ENCODE peak calls at places on chromosomes 4 and X, in seven cellular contexts. R is lower lobe of right lung, N is A673, S is breast epithelium, M is body of pancreas, D is ascending aorta, G is heart left ventricle. X is an unnamed sample.

GRCh38 chrX:72009731-72010130 is 99.1 kb downstream of the NHSL2 start:
- DNase-seq in R (no peak), N (no peak), S (no peak), M (no peak), D (no peak), G (no peak), X (no peak)

GRCh38 chr4:99863804-99864203 is 30.4 kb downstream of the LAMTOR3 start:
- DNase-seq in R (no peak), N (no peak), S (no peak), M (no peak), D (no peak), G (no peak), X (no peak)

GRCh38 chrX:69021095-69021494 is 144.2 kb downstream of the PJA1 start:
- DNase-seq in R (no peak), N (no peak), S (no peak), M (no peak), D (peak; percentile 27), G (no peak), X (no peak)

GRCh38 chr4:155666701-155667537 is at the start of gene GUCY1A1:
- DNase-seq in R (peak; percentile 78), N (peak; percentile 16), S (peak; percentile 27), M (peak; percentile 56), D (peak; percentile 80), G (peak; percentile 66), X (peak; percentile 47)

GRCh38 chr4:153787156-153787555 is 1.7 kb downstream of the SFRP2 start:
- DNase-seq in R (no peak), N (no peak), S (no peak), M (no peak), D (no peak), G (no peak), X (no peak)

GRCh38 chr4:169975131-169975836 is 50.9 kb downstream of the MFAP3L start:
- DNase-seq in R (no peak), N (no peak), S (no peak), M (no peak), D (no peak), G (no peak), X (no peak)

GRCh38 chr4:104967034-104967401 is 179.7 kb upstream of the TET2 start:
- DNase-seq in R (no peak), N (no peak), S (peak; percentile 81), M (no peak), D (no peak), G (no peak), X (no peak)

GRCh38 chr4:7677799-7678301 is 243.1 kb upstream of the PSAPL1 start:
- DNase-seq in R (no peak), N (no peak), S (peak; percentile 72), M (no peak), D (no peak), G (no peak), X (peak; percentile 12)

GRCh38 chr4:10620935-10621488 is 63.6 kb downstream of the CLNK start:
- DNase-seq in R (no peak), N (no peak), S (no peak), M (no peak), D (no peak), G (no peak), X (no peak)

GRCh38 chrX:42694260-42694815 is 83.6 kb downstream of the PPP1R2C start:
- DNase-seq in R (no peak), N (no peak), S (no peak), M (no peak), D (no peak), G (no peak), X (no peak)

GRCh38 chr4:144494280-144494679 is 151.7 kb upstream of the HHIP start:
- DNase-seq in R (no peak), N (no peak), S (peak; percentile 45), M (no peak), D (no peak), G (no peak), X (no peak)

GRCh38 chr4:109548655-109549054 is 11.4 kb upstream of the MCUB start:
- DNase-seq in R (no peak), N (peak; percentile 77), S (no peak), M (no peak), D (no peak), G (no peak), X (no peak)

GRCh38 chrX:7316887-7317286 is 168.9 kb upstream of the PUDP start:
- DNase-seq in R (no peak), N (no peak), S (no peak), M (no peak), D (no peak), G (no peak), X (no peak)

GRCh38 chrX:40170830-40171512 is 73.2 kb upstream of the BCOR start:
- DNase-seq in R (no peak), N (peak; percentile 89), S (no peak), M (no peak), D (no peak), G (no peak), X (no peak)

DNA sequence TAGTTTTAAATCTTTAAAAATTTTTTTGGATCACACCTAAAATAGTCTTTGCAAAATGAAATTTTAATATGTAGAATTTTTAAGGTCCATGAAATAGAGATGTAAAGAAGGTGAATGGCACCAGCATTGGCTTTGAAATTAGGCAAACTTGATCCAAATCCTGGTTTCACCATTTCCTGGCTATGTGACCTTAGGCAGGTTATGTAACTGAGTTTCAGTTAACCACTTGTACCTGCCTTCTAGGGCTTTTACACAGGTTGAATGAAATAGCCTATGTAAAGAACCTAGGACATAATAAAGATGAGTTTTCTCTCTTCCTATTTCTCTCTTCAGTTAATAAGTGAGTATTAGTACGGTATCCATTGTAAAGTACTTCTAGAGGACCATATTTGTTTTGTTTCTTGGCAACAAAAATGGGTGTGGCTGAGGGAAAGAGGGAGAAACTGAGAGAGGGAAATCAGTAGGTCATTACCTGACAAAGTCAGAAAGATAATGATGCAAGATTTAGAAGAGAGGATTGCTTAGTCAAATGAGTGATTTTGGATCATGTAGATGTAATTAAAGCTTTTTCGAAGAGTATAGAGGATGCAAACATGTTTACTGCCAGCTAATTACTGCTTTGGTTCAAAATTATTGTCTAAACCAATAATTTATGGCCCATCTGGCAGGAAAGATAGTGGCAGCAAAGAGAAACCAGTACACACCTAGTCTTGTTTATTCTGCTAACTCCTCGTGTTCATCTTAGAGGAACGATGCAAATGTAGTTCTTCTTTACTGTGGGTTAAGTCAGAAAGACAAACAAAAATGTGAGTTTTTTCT is 81.9 kb downstream of the PDLIM5 start:
- DNase-seq in R (no peak), N (no peak), S (no peak), M (no peak), D (no peak), G (no peak), X (no peak)
- H3K27ac ChIP-seq in R (no peak overlapping the region), N (no peak overlapping the region), S (peak overlapping the region; percentile 9), M (no peak overlapping the region), D (peak overlapping the region; percentile 33), G (peak overlapping the region; percentile 35), X (no peak overlapping the region)

GRCh38 chr4:159292137-159292896 is 189.4 kb downstream of the RAPGEF2 start:
- DNase-seq in R (no peak), N (no peak), S (no peak), M (no peak), D (no peak), G (no peak), X (no peak)
- TF ChIP-seq CTCF in R (no peak), N (peak; percentile 40), S (no peak), M (no peak), D (no peak), G (no peak), X (no peak)

GRCh38 chrX:11285661-11286060 is 7.6 kb upstream of the AMELX start:
- DNase-seq in R (no peak), N (no peak), S (no peak), M (no peak), D (no peak), G (no peak), X (no peak)
- H3K27me3 ChIP-seq in R (no peaks in the 10 kb centered on the region), N (peaks cover 17% of the 10 kb centered on the region), S (no peaks in the 10 kb centered on the region), M (no peaks in the 10 kb centered on the region), D (no peaks in the 10 kb centered on the region), G (no peaks in the 10 kb centered on the region), X (no peaks in the 10 kb centered on the region)

GRCh38 chr4:25633541-25633940 is 22.1 kb upstream of the SLC34A2 start:
- DNase-seq in R (no peak), N (no peak), S (no peak), M (no peak), D (no peak), G (no peak), X (no peak)

GRCh38 chr4:25632135-25632534 is 23.5 kb upstream of the SLC34A2 start:
- DNase-seq in R (no peak), N (no peak), S (no peak), M (no peak), D (no peak), G (no peak), X (no peak)

DNA sequence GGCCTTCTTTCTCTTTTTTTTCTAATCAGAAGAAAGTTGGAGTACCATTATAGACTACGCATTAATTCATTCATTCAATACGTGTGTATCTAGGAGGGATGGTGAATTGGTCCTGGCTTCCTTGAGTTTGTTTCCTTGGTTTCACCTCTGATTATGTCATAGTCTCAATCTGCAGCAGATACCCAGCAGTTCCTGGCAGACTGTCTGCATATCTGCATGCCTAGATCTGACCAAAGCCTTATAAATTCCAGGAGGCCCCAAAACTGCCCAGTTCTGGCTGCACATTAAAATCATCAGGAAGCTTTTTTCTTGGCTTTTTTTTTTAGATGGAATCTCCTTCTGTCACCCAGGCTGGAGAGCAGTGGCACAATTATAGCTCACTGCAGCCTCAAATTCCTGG is 27.2 kb upstream of the SLC34A2 start:
- DNase-seq in R (no peak), N (no peak), S (no peak), M (no peak), D (no peak), G (no peak), X (no peak)
- H3K27ac ChIP-seq in R (no peak overlapping the region), N (no peak overlapping the region), S (no peak overlapping the region), M (no peak overlapping the region), D (no peak overlapping the region), G (no peak overlapping the region), X (no peak overlapping the region)

DNA sequence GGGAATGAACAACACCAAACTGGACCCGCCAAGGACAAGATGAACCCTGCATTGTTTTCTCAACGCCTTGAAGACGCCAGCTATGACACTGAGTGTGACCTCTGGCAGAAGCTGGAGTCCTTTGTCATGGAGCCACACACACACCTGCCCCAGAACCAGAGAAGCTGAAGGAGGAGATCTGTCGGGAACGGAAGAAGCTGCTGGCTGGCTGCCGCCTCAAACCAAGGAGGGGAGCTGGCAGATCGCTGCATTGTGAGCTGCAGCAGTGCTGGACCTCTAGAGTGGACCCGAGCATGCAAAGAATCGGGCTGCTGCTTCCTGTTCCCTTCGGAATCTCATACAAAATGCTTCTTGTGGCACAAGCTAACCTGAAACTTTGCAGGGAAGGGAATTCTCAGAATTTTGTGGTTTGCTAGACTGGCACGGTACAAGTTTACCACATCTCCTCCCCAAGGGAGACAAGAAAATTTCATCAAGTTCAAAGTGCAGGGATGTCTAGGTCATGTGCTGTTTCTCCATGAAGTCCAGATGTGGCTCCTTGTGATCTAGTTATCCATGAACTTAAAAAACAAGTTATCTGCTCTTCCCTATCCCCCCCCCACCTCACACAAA is 23.4 kb upstream of the GLRB start:
- DNase-seq in R (no peak), N (no peak), S (no peak), M (no peak), D (no peak), G (no peak), X (no peak)
- TF ChIP-seq CTCF in R (no peak), N (no peak), S (no peak), M (no peak), D (no peak), G (no peak), X (no peak)

GRCh38 chrX:115553171-115553570 is 7.8 kb upstream of the PLS3 start:
- DNase-seq in R (no peak), N (peak; percentile 25), S (no peak), M (no peak), D (no peak), G (no peak), X (no peak)
- H3K27me3 ChIP-seq in R (no peaks in the 10 kb centered on the region), N (peaks cover 9% of the 10 kb centered on the region), S (no peaks in the 10 kb centered on the region), M (no peaks in the 10 kb centered on the region), D (no peaks in the 10 kb centered on the region), G (no peaks in the 10 kb centered on the region), X (no peaks in the 10 kb centered on the region)